ENCODE peak calls at places on chromosomes 12 and 14, in nine cellular contexts. Q is hepatocyte; M is sigmoid colon; S is esophagus squamous epithelium; N is neuronal stem cell; F is uterus; P is CD4-positive, CD25-positive, alpha-beta regulatory T cell; Y is right lobe of liver; I is small intestine. D is an unnamed sample.
A peak's percentile ranks its signal among the peaks of the same experiment; 100 is the strongest.

GRCh38 chr12:26991826-26992225 is 22.4 kb downstream of the TM7SF3 start:
- DNase-seq in Q (no peak), M (no peak), S (no peak), N (no peak), F (no peak), P (no peak), Y (no peak), I (no peak), D (no peak)

GRCh38 chr12:49187184-49187583 is 1.7 kb downstream of the TUBA1A start:
- DNase-seq in Q (peak; percentile 32), M (peak; percentile 81), S (no peak), N (no peak), F (peak; percentile 60), P (no peak), Y (no peak), I (no peak), D (peak; percentile 66)

GRCh38 chr12:7141351-7142005 is 11.3 kb downstream of the CLSTN3 start:
- DNase-seq in Q (no peak), M (no peak), S (no peak), N (no peak), F (no peak), P (no peak), Y (no peak), I (no peak), D (peak; percentile 61)

GRCh38 chr12:31206038-31206670 is 119.8 kb downstream of the SINHCAF start:
- DNase-seq in Q (no peak), M (peak; percentile 39), S (no peak), N (no peak), F (no peak), P (no peak), Y (no peak), I (peak; percentile 65), D (no peak)

GRCh38 chr12:118398878-118399277 is 22.5 kb downstream of the SUDS3 start:
- DNase-seq in Q (no peak), M (no peak), S (no peak), N (no peak), F (no peak), P (no peak), Y (no peak), I (no peak), D (no peak)

GRCh38 chr14:95254356-95254755 is 65.4 kb downstream of the CLMN start:
- DNase-seq in Q (no peak), M (no peak), S (no peak), N (no peak), F (peak; percentile 44), P (no peak), Y (no peak), I (no peak), D (no peak)

GRCh38 chr12:54017845-54018607 is 9.2 kb downstream of the HOXC8 start:
- DNase-seq in Q (peak; percentile 92), M (no peak), S (peak; percentile 21), N (no peak), F (peak; percentile 93), P (peak; percentile 75), Y (peak; percentile 68), I (peak; percentile 59), D (peak; percentile 94)

GRCh38 chr12:111767362-111768158 is 827 bp downstream of the ALDH2 start:
- DNase-seq in Q (peak; percentile 60), M (no peak), S (no peak), N (no peak), F (no peak), P (no peak), Y (no peak), I (peak; percentile 70), D (peak; percentile 79)

GRCh38 chr12:100574262-100575074 is 984 bp downstream of the GAS2L3 start:
- DNase-seq in Q (peak; percentile 24), M (no peak), S (no peak), N (peak; percentile 9), F (no peak), P (no peak), Y (peak; percentile 33), I (peak; percentile 17), D (peak; percentile 66)

GRCh38 chr12:45315462-45315861 is 99.6 kb downstream of the ANO6 start:
- DNase-seq in Q (no peak), M (no peak), S (no peak), N (no peak), F (no peak), P (no peak), Y (no peak), I (no peak), D (no peak)

GRCh38 chr12:24201258-24201970 is 251.9 kb upstream of the SOX5 start:
- DNase-seq in Q (no peak), M (no peak), S (no peak), N (no peak), F (no peak), P (no peak), Y (no peak), I (no peak), D (no peak)

GRCh38 chr12:77957034-77957433 is 126.3 kb downstream of the NAV3 start:
- DNase-seq in Q (no peak), M (no peak), S (no peak), N (no peak), F (no peak), P (no peak), Y (no peak), I (no peak), D (no peak)

GRCh38 chr12:131923260-131923659 is 5.8 kb upstream of the PUS1 start:
- DNase-seq in Q (no peak), M (peak; percentile 65), S (no peak), N (no peak), F (no peak), P (no peak), Y (no peak), I (no peak), D (no peak)

GRCh38 chr14:99131632-99132271 is 140.2 kb downstream of the BCL11B start:
- DNase-seq in Q (no peak), M (peak; percentile 43), S (no peak), N (no peak), F (no peak), P (no peak), Y (no peak), I (no peak), D (no peak)

GRCh38 chr12:26828315-26828714 is 4.7 kb downstream of the ITPR2 start:
- DNase-seq in Q (no peak), M (no peak), S (no peak), N (no peak), F (no peak), P (no peak), Y (no peak), I (no peak), D (no peak)

GRCh38 chr12:123559468-123559867 is 24.9 kb upstream of the TMED2 start:
- DNase-seq in Q (no peak), M (no peak), S (no peak), N (no peak), F (no peak), P (no peak), Y (no peak), I (no peak), D (no peak)

GRCh38 chr14:89378119-89378518 is 38.9 kb downstream of the FOXN3 start:
- DNase-seq in Q (no peak), M (no peak), S (no peak), N (no peak), F (no peak), P (no peak), Y (no peak), I (no peak), D (no peak)

GRCh38 chr14:28758253-28758915 is 8.2 kb upstream of the FOXG1 start:
- DNase-seq in Q (no peak), M (no peak), S (no peak), N (no peak), F (no peak), P (no peak), Y (no peak), I (no peak), D (no peak)
- H3K4me1 ChIP-seq in Q (peaks cover 17% of the 10 kb centered on the region), M (no peaks in the 10 kb centered on the region), S (peaks cover 3% of the 10 kb centered on the region), N (peaks cover 25% of the 10 kb centered on the region), F (no peaks in the 10 kb centered on the region), P (no peaks in the 10 kb centered on the region), Y (no peaks in the 10 kb centered on the region), I (no peaks in the 10 kb centered on the region), D (no peaks in the 10 kb centered on the region)

GRCh38 chr14:22884721-22885523 is 1.9 kb downstream of the REM2 start:
- DNase-seq in Q (peak; percentile 70), M (no peak), S (no peak), N (no peak), F (no peak), P (no peak), Y (no peak), I (peak; percentile 83), D (peak; percentile 67)
- H3K4me3 ChIP-seq in Q (no peak overlapping the region), M (no peak overlapping the region), S (no peak overlapping the region), N (no peak overlapping the region), F (no peak overlapping the region), P (no peak overlapping the region), Y (no peak overlapping the region), I (no peak overlapping the region), D (no peak overlapping the region)

GRCh38 chr14:61147898-61148549 is 133.1 kb downstream of the TMEM30B start:
- DNase-seq in Q (no peak), M (peak; percentile 70), S (no peak), N (no peak), F (peak; percentile 24), P (no peak), Y (no peak), I (no peak), D (no peak)

GRCh38 chr14:61147369-61147897 is 133.7 kb downstream of the TMEM30B start:
- DNase-seq in Q (no peak), M (no peak), S (no peak), N (no peak), F (no peak), P (no peak), Y (no peak), I (no peak), D (no peak)

GRCh38 chr14:61145903-61146411 is 135.2 kb downstream of the TMEM30B start:
- DNase-seq in Q (peak; percentile 34), M (no peak), S (no peak), N (no peak), F (no peak), P (no peak), Y (no peak), I (no peak), D (no peak)

GRCh38 chr14:61146896-61147295 is 134.2 kb downstream of the TMEM30B start:
- DNase-seq in Q (no peak), M (no peak), S (no peak), N (no peak), F (no peak), P (no peak), Y (no peak), I (no peak), D (no peak)

GRCh38 chr14:61145258-61145902 is 135.8 kb downstream of the TMEM30B start:
- DNase-seq in Q (peak; percentile 42), M (no peak), S (no peak), N (no peak), F (peak; percentile 22), P (no peak), Y (no peak), I (no peak), D (no peak)
- H3K27ac ChIP-seq in Q (peak overlapping the region; percentile 87), M (peak overlapping the region; percentile 78), S (peak overlapping the region; percentile 50), N (no peak overlapping the region), F (peak overlapping the region; percentile 53), P (no peak overlapping the region), Y (peak overlapping the region; percentile 22), I (no peak overlapping the region), D (peak overlapping the region; percentile 92)

DNA sequence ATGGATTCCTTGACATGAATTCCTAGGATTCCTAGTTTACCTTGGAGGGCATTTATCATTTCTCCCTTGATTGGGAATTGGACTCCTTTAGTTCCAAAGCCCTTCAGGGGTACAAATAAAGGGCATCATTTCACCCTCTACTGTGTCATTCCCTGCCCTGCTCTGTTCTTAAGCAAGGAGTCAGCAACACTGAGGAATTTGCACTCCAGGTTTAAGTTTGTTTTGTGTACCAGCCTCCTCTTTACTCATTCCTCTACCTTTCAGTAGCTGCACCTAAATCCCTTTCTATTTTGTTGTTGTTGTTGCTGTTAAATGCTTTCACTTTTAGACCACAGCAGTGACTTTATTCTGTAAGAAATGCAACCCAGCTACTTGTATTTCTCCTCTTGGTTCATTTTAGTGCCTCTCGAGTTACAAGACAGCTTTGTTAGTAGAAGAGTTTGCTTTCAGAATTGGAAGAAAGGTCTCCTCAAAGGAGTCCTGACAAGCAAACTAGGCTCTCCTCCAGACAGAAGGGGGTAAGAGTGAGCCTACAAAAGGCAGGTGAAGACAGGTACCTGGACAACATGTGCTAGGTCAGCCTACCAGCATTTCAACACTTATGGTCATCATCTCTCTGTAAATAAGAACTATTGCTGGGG is 89.9 kb downstream of the RMST start:
- DNase-seq in Q (no peak), M (no peak), S (no peak), N (no peak), F (no peak), P (no peak), Y (no peak), I (no peak), D (no peak)
- H3K4me1 ChIP-seq in Q (peaks cover 15% of the 10 kb centered on the region), M (no peaks in the 10 kb centered on the region), S (no peaks in the 10 kb centered on the region), N (peaks cover 10% of the 10 kb centered on the region), F (no peaks in the 10 kb centered on the region), P (no peaks in the 10 kb centered on the region), Y (no peaks in the 10 kb centered on the region), I (no peaks in the 10 kb centered on the region), D (no peaks in the 10 kb centered on the region)

D was measured in aorta.